ENCODE peak calls at places on chromosomes 11 and 22, in eight cellular contexts. One of them, this sample, is unnamed.

GRCh38 chr22:21938071-21938822 is 14.4 kb downstream of the PPM1F start:
- DNase-seq in tibial artery: peak
- DNase-seq in prostate gland: peak
- DNase-seq in psoas muscle: peak
- DNase-seq in HCT116: peak
- DNase-seq in dorsolateral prefrontal cortex: peak
- DNase-seq in HepG2: peak
- DNase-seq in endothelial cell: peak
- DNase-seq in this sample: peak

GRCh38 chr22:50445071-50445879 is 29.6 kb downstream of the SBF1 start:
- DNase-seq in prostate gland: no peak
- DNase-seq in HepG2: no peak
- DNase-seq in tibial artery: no peak
- DNase-seq in endothelial cell: no peak
- DNase-seq in dorsolateral prefrontal cortex: no peak
- DNase-seq in psoas muscle: no peak
- DNase-seq in HCT116: no peak
- DNase-seq in this sample: no peak

GRCh38 chr22:37607010-37607911 is 1.4 kb upstream of the GGA1 start:
- DNase-seq in dorsolateral prefrontal cortex: peak
- DNase-seq in prostate gland: peak
- DNase-seq in HCT116: peak
- DNase-seq in tibial artery: peak
- DNase-seq in psoas muscle: peak
- DNase-seq in HepG2: peak
- DNase-seq in endothelial cell: peak
- DNase-seq in this sample: peak

GRCh38 chr11:9040410-9040809 is 36.6 kb upstream of the NRIP3 start:
- DNase-seq in HCT116: no peak
- DNase-seq in dorsolateral prefrontal cortex: no peak
- DNase-seq in tibial artery: no peak
- DNase-seq in prostate gland: no peak
- DNase-seq in psoas muscle: no peak
- DNase-seq in endothelial cell: no peak
- DNase-seq in HepG2: no peak
- DNase-seq in this sample: no peak

GRCh38 chr22:41963453-41964105 is 5.7 kb upstream of the SEPTIN3 start:
- DNase-seq in psoas muscle: no peak
- DNase-seq in HCT116: no peak
- DNase-seq in dorsolateral prefrontal cortex: no peak
- DNase-seq in prostate gland: no peak
- DNase-seq in endothelial cell: no peak
- DNase-seq in HepG2: no peak
- DNase-seq in tibial artery: no peak
- DNase-seq in this sample: no peak

GRCh38 chr11:75867778-75868374 is 52.9 kb downstream of the UVRAG start:
- DNase-seq in prostate gland: peak
- DNase-seq in tibial artery: no peak
- DNase-seq in HCT116: peak
- DNase-seq in psoas muscle: no peak
- DNase-seq in endothelial cell: peak
- DNase-seq in HepG2: peak
- DNase-seq in dorsolateral prefrontal cortex: no peak
- DNase-seq in this sample: peak

GRCh38 chr22:50039669-50040458 is 18.2 kb downstream of the TTLL8 start:
- DNase-seq in HCT116: no peak
- DNase-seq in endothelial cell: no peak
- DNase-seq in tibial artery: no peak
- DNase-seq in dorsolateral prefrontal cortex: peak
- DNase-seq in psoas muscle: no peak
- DNase-seq in prostate gland: no peak
- DNase-seq in HepG2: no peak
- DNase-seq in this sample: no peak

GRCh38 chr11:120590472-120590871 is 78.9 kb downstream of the GRIK4 start:
- DNase-seq in endothelial cell: no peak
- DNase-seq in dorsolateral prefrontal cortex: no peak
- DNase-seq in tibial artery: no peak
- DNase-seq in prostate gland: no peak
- DNase-seq in psoas muscle: no peak
- DNase-seq in HCT116: no peak
- DNase-seq in HepG2: no peak
- DNase-seq in this sample: no peak

GRCh38 chr11:132646890-132647289 is 885.4 kb downstream of the OPCML start:
- DNase-seq in tibial artery: no peak
- DNase-seq in endothelial cell: no peak
- DNase-seq in HepG2: no peak
- DNase-seq in psoas muscle: no peak
- DNase-seq in HCT116: no peak
- DNase-seq in dorsolateral prefrontal cortex: no peak
- DNase-seq in prostate gland: no peak
- DNase-seq in this sample: no peak

GRCh38 chr11:689630-690029 is 5.4 kb downstream of the DEAF1 start:
- DNase-seq in prostate gland: peak
- DNase-seq in endothelial cell: no peak
- DNase-seq in HCT116: no peak
- DNase-seq in tibial artery: no peak
- DNase-seq in dorsolateral prefrontal cortex: no peak
- DNase-seq in HepG2: no peak
- DNase-seq in psoas muscle: no peak
- DNase-seq in this sample: no peak

GRCh38 chr11:1152316-1153104 is 5.2 kb upstream of the MUC5AC start:
- DNase-seq in endothelial cell: no peak
- DNase-seq in dorsolateral prefrontal cortex: no peak
- DNase-seq in tibial artery: no peak
- DNase-seq in HCT116: no peak
- DNase-seq in prostate gland: no peak
- DNase-seq in psoas muscle: no peak
- DNase-seq in HepG2: peak
- DNase-seq in this sample: no peak

GRCh38 chr11:117668291-117668690 is 128.7 kb downstream of the DSCAML1 start:
- DNase-seq in HCT116: no peak
- DNase-seq in tibial artery: no peak
- DNase-seq in psoas muscle: no peak
- DNase-seq in prostate gland: no peak
- DNase-seq in dorsolateral prefrontal cortex: peak
- DNase-seq in HepG2: no peak
- DNase-seq in endothelial cell: no peak
- DNase-seq in this sample: no peak

GRCh38 chr11:8239056-8239455 is 24.6 kb downstream of the LMO1 start:
- DNase-seq in HCT116: no peak
- DNase-seq in dorsolateral prefrontal cortex: no peak
- DNase-seq in tibial artery: no peak
- DNase-seq in HepG2: no peak
- DNase-seq in prostate gland: no peak
- DNase-seq in psoas muscle: no peak
- DNase-seq in endothelial cell: no peak
- DNase-seq in this sample: no peak

GRCh38 chr11:17827006-17827405 is 92.4 kb downstream of the KCNC1 start:
- DNase-seq in psoas muscle: no peak
- DNase-seq in tibial artery: no peak
- DNase-seq in HCT116: no peak
- DNase-seq in endothelial cell: no peak
- DNase-seq in prostate gland: no peak
- DNase-seq in HepG2: peak
- DNase-seq in dorsolateral prefrontal cortex: no peak
- DNase-seq in this sample: no peak

GRCh38 chr11:18617688-18618340 is 16.3 kb downstream of the SPTY2D1 start:
- DNase-seq in prostate gland: no peak
- DNase-seq in tibial artery: no peak
- DNase-seq in HepG2: no peak
- DNase-seq in dorsolateral prefrontal cortex: no peak
- DNase-seq in endothelial cell: no peak
- DNase-seq in psoas muscle: no peak
- DNase-seq in HCT116: no peak
- DNase-seq in this sample: no peak

GRCh38 chr11:71236836-71237475 is 15.4 kb downstream of the SHANK2 start:
- DNase-seq in dorsolateral prefrontal cortex: peak
- DNase-seq in psoas muscle: no peak
- DNase-seq in HepG2: no peak
- DNase-seq in HCT116: no peak
- DNase-seq in prostate gland: no peak
- DNase-seq in tibial artery: no peak
- DNase-seq in endothelial cell: no peak
- DNase-seq in this sample: no peak

GRCh38 chr22:47663615-47664605 is 901.5 kb downstream of the TBC1D22A start:
- DNase-seq in tibial artery: no peak
- DNase-seq in HepG2: no peak
- DNase-seq in prostate gland: no peak
- DNase-seq in dorsolateral prefrontal cortex: no peak
- DNase-seq in psoas muscle: no peak
- DNase-seq in endothelial cell: no peak
- DNase-seq in HCT116: no peak
- DNase-seq in this sample: no peak

GRCh38 chr11:19772480-19772879 is 59.8 kb downstream of the NAV2 start:
- DNase-seq in tibial artery: no peak
- DNase-seq in HCT116: no peak
- DNase-seq in endothelial cell: no peak
- DNase-seq in HepG2: no peak
- DNase-seq in prostate gland: no peak
- DNase-seq in dorsolateral prefrontal cortex: no peak
- DNase-seq in psoas muscle: no peak
- DNase-seq in this sample: no peak

GRCh38 chr22:44870021-44870420 is 117.6 kb downstream of the ARHGAP8 start:
- DNase-seq in prostate gland: no peak
- DNase-seq in HCT116: peak
- DNase-seq in HepG2: no peak
- DNase-seq in tibial artery: no peak
- DNase-seq in dorsolateral prefrontal cortex: no peak
- DNase-seq in psoas muscle: no peak
- DNase-seq in endothelial cell: no peak
- DNase-seq in this sample: no peak

DNA sequence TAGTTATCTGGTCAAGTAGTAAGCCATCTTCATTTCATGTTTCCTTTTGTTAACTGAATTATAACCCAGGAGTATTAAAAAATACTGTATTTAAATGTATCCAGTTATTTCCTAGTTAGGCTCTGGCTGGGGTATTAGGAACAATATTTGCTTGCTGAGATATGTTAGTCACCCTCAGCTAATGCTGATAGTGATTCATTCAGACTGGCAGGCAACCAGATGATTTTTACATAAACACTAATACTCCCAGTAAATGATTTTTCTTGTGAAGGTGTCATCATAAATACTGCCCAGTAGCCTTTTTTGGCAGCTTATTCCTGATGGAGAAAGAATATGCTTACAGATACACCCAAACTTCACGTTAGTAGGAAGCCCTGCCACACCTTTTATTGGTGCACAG is 8.1 kb downstream of the YWHAH start:
- DNase-seq in HepG2: no peak
- DNase-seq in tibial artery: no peak
- DNase-seq in dorsolateral prefrontal cortex: no peak
- DNase-seq in endothelial cell: no peak
- DNase-seq in psoas muscle: no peak
- DNase-seq in prostate gland: no peak
- DNase-seq in HCT116: no peak
- DNase-seq in this sample: no peak
- TF ChIP-seq CTCF in HepG2: no peak
- TF ChIP-seq CTCF in tibial artery: no peak
- TF ChIP-seq CTCF in dorsolateral prefrontal cortex: no peak
- TF ChIP-seq CTCF in endothelial cell: no peak
- TF ChIP-seq CTCF in psoas muscle: no peak
- TF ChIP-seq CTCF in prostate gland: no peak
- TF ChIP-seq CTCF in HCT116: no peak
- TF ChIP-seq CTCF in this sample: no peak

GRCh38 chr11:96150609-96151008 is 192.4 kb downstream of the MAML2 start:
- DNase-seq in dorsolateral prefrontal cortex: no peak
- DNase-seq in HepG2: no peak
- DNase-seq in HCT116: no peak
- DNase-seq in endothelial cell: no peak
- DNase-seq in prostate gland: no peak
- DNase-seq in psoas muscle: no peak
- DNase-seq in tibial artery: no peak
- DNase-seq in this sample: no peak

GRCh38 chr11:96149743-96150555 is 193.0 kb downstream of the MAML2 start:
- DNase-seq in dorsolateral prefrontal cortex: no peak
- DNase-seq in HCT116: no peak
- DNase-seq in endothelial cell: no peak
- DNase-seq in tibial artery: no peak
- DNase-seq in HepG2: peak
- DNase-seq in prostate gland: no peak
- DNase-seq in psoas muscle: no peak
- DNase-seq in this sample: no peak

GRCh38 chr11:96151501-96151900 is 191.5 kb downstream of the MAML2 start:
- DNase-seq in tibial artery: no peak
- DNase-seq in endothelial cell: no peak
- DNase-seq in prostate gland: no peak
- DNase-seq in psoas muscle: no peak
- DNase-seq in HepG2: no peak
- DNase-seq in HCT116: no peak
- DNase-seq in dorsolateral prefrontal cortex: no peak
- DNase-seq in this sample: no peak

GRCh38 chr11:96154802-96155520 is 188.0 kb downstream of the MAML2 start:
- DNase-seq in endothelial cell: no peak
- DNase-seq in tibial artery: no peak
- DNase-seq in psoas muscle: no peak
- DNase-seq in HepG2: no peak
- DNase-seq in prostate gland: no peak
- DNase-seq in HCT116: no peak
- DNase-seq in dorsolateral prefrontal cortex: no peak
- DNase-seq in this sample: no peak

GRCh38 chr11:96152623-96153022 is 190.4 kb downstream of the MAML2 start:
- DNase-seq in prostate gland: no peak
- DNase-seq in tibial artery: no peak
- DNase-seq in psoas muscle: no peak
- DNase-seq in dorsolateral prefrontal cortex: no peak
- DNase-seq in endothelial cell: no peak
- DNase-seq in HCT116: no peak
- DNase-seq in HepG2: no peak
- DNase-seq in this sample: no peak
- TF ChIP-seq CTCF in prostate gland: no peak
- TF ChIP-seq CTCF in tibial artery: no peak
- TF ChIP-seq CTCF in psoas muscle: no peak
- TF ChIP-seq CTCF in dorsolateral prefrontal cortex: no peak
- TF ChIP-seq CTCF in endothelial cell: no peak
- TF ChIP-seq CTCF in HCT116: no peak
- TF ChIP-seq CTCF in HepG2: no peak
- TF ChIP-seq CTCF in this sample: no peak

DNA sequence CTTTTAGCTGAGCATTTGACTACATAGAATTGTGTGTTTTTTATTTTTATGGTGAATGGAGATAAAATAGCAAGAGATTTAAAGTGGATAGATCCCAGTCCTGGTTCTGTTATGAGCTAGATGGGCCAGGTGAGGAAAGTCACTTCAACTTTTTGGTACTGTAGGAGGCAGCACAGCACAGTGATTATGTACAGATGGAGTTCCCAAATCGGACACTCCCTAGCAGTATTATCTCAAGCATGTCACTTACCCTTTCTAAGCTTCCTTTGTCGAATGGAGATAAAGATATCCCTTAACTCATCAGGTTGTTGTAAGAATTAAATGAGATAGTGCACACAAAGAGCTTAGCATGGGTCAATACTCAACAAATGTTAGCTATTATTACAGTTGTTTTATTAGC is 5.3 kb downstream of the EXPH5 start:
- DNase-seq in dorsolateral prefrontal cortex: no peak
- DNase-seq in psoas muscle: no peak
- DNase-seq in tibial artery: no peak
- DNase-seq in HCT116: no peak
- DNase-seq in endothelial cell: no peak
- DNase-seq in prostate gland: no peak
- DNase-seq in HepG2: no peak
- DNase-seq in this sample: no peak
- TF ChIP-seq CTCF in dorsolateral prefrontal cortex: no peak
- TF ChIP-seq CTCF in psoas muscle: no peak
- TF ChIP-seq CTCF in tibial artery: no peak
- TF ChIP-seq CTCF in HCT116: peak
- TF ChIP-seq CTCF in endothelial cell: no peak
- TF ChIP-seq CTCF in prostate gland: no peak
- TF ChIP-seq CTCF in HepG2: no peak
- TF ChIP-seq CTCF in this sample: no peak

GRCh38 chr11:32333335-32333991 is 101.9 kb downstream of the WT1 start:
- DNase-seq in HepG2: no peak
- DNase-seq in endothelial cell: peak
- DNase-seq in dorsolateral prefrontal cortex: no peak
- DNase-seq in tibial artery: peak
- DNase-seq in psoas muscle: peak
- DNase-seq in HCT116: no peak
- DNase-seq in prostate gland: peak
- DNase-seq in this sample: peak
- TF ChIP-seq CTCF in HepG2: no peak
- TF ChIP-seq CTCF in endothelial cell: no peak
- TF ChIP-seq CTCF in dorsolateral prefrontal cortex: no peak
- TF ChIP-seq CTCF in tibial artery: peak
- TF ChIP-seq CTCF in psoas muscle: no peak
- TF ChIP-seq CTCF in HCT116: no peak
- TF ChIP-seq CTCF in prostate gland: no peak
- TF ChIP-seq CTCF in this sample: peak

This sample was measured in neural crest cell.